ENCODE peak calls at places on chromosome 1, in seven cellular contexts. S, A, L, F, I, H and W are unnamed samples.

GRCh38 chr1:29310616-29311180 is 74.4 kb downstream of the PTPRU start:
- DNase-seq in S (no peak), A (no peak), L (no peak), F (no peak), I (no peak), H (no peak), W (no peak)

GRCh38 chr1:18928406-18928805 is 26.1 kb upstream of the ALDH4A1 start:
- DNase-seq in S (no peak), A (no peak), L (no peak), F (no peak), I (no peak), H (no peak), W (no peak)

GRCh38 chr1:228270032-228270431 is 62.2 kb downstream of the OBSCN start:
- DNase-seq in S (no peak), A (no peak), L (no peak), F (peak), I (no peak), H (no peak), W (no peak)

GRCh38 chr1:60823151-60823550 is 259.2 kb upstream of the NFIA start:
- DNase-seq in S (no peak), A (no peak), L (no peak), F (no peak), I (no peak), H (no peak), W (no peak)

GRCh38 chr1:9426291-9426711 is 113.0 kb upstream of the SLC25A33 start:
- DNase-seq in S (peak), A (peak), L (no peak), F (no peak), I (no peak), H (peak), W (no peak)

GRCh38 chr1:186094170-186094569 is 280.9 kb downstream of the TPR start:
- DNase-seq in S (no peak), A (no peak), L (no peak), F (peak), I (no peak), H (no peak), W (no peak)

GRCh38 chr1:107009286-107009685 is 47.2 kb upstream of the PRMT6 start:
- DNase-seq in S (no peak), A (no peak), L (no peak), F (no peak), I (no peak), H (no peak), W (no peak)

GRCh38 chr1:115976062-115976899 is at the start of gene SLC22A15:
- DNase-seq in S (no peak), A (peak), L (peak), F (peak), I (peak), H (peak), W (peak)

GRCh38 chr1:223515416-223515815 is 122.2 kb downstream of the CCDC185 start:
- DNase-seq in S (no peak), A (no peak), L (no peak), F (no peak), I (no peak), H (no peak), W (no peak)

GRCh38 chr1:150663322-150663721 is 33.6 kb downstream of the GOLPH3L start:
- DNase-seq in S (no peak), A (no peak), L (no peak), F (no peak), I (no peak), H (no peak), W (no peak)

GRCh38 chr1:46221749-46222148 is 18.6 kb downstream of the LURAP1 start:
- DNase-seq in S (no peak), A (no peak), L (no peak), F (no peak), I (no peak), H (no peak), W (peak)

GRCh38 chr1:26092422-26092821 is 19.2 kb upstream of the PDIK1L start:
- DNase-seq in S (no peak), A (no peak), L (no peak), F (no peak), I (no peak), H (no peak), W (no peak)

GRCh38 chr1:210248341-210248740 is 15.7 kb downstream of the SERTAD4 start:
- DNase-seq in S (no peak), A (no peak), L (no peak), F (no peak), I (no peak), H (no peak), W (no peak)

GRCh38 chr1:114108741-114109255 is 44.9 kb downstream of the SYT6 start:
- DNase-seq in S (no peak), A (no peak), L (no peak), F (no peak), I (no peak), H (no peak), W (no peak)

GRCh38 chr1:159279754-159280153 is 22.4 kb upstream of the FCER1A start:
- DNase-seq in S (no peak), A (no peak), L (no peak), F (no peak), I (no peak), H (no peak), W (no peak)

GRCh38 chr1:221897312-221897711 is 155.4 kb upstream of the DUSP10 start:
- DNase-seq in S (no peak), A (no peak), L (no peak), F (peak), I (no peak), H (no peak), W (no peak)

GRCh38 chr1:237799762-237800474 is 90.8 kb downstream of the ZP4 start:
- DNase-seq in S (no peak), A (peak), L (peak), F (no peak), I (peak), H (no peak), W (peak)

GRCh38 chr1:117008675-117009074 is 7.1 kb downstream of the CD101 start:
- DNase-seq in S (no peak), A (no peak), L (no peak), F (no peak), I (no peak), H (no peak), W (no peak)

GRCh38 chr1:63818567-63819340 is 44.9 kb downstream of the ROR1 start:
- DNase-seq in S (no peak), A (no peak), L (no peak), F (peak), I (peak), H (no peak), W (no peak)

GRCh38 chr1:161189036-161189435 is 9.8 kb downstream of the ADAMTS4 start:
- DNase-seq in S (no peak), A (no peak), L (no peak), F (peak), I (no peak), H (no peak), W (no peak)

GRCh38 chr1:226447932-226448670 is 40.2 kb upstream of the PARP1 start:
- DNase-seq in S (no peak), A (no peak), L (no peak), F (no peak), I (no peak), H (no peak), W (no peak)

GRCh38 chr1:26471201-26471497 is 1.1 kb upstream of the HMGN2 start:
- DNase-seq in S (no peak), A (no peak), L (no peak), F (no peak), I (peak), H (no peak), W (no peak)

GRCh38 chr1:89464008-89464407 is 60.6 kb upstream of the LRRC8B start:
- DNase-seq in S (no peak), A (peak), L (no peak), F (no peak), I (no peak), H (no peak), W (no peak)

GRCh38 chr1:237166593-237167077 is 124.7 kb downstream of the RYR2 start:
- DNase-seq in S (no peak), A (no peak), L (no peak), F (no peak), I (no peak), H (no peak), W (no peak)